ENCODE peak calls at places on chromosomes 3 and 15, in seven cellular contexts. L, B, E, K, V, O and Z are unnamed samples.

GRCh38 chr3:64327039-64327804 is 102.0 kb upstream of the PRICKLE2 start:
- DNase-seq in B (no peak), O (no peak), V (no peak), E (no peak), L (no peak), K (no peak), Z (no peak)

GRCh38 chr15:61038387-61038786 is 190.7 kb downstream of the RORA start:
- DNase-seq in B (no peak), E (no peak), L (no peak), O (no peak), V (peak), K (no peak), Z (no peak)

GRCh38 chr3:111610612-111611054 is 15.5 kb upstream of the ZBED2 start:
- DNase-seq in L (no peak), O (no peak), V (no peak), E (no peak), K (no peak), B (no peak), Z (no peak)

GRCh38 chr3:191070762-191071365 is 128.2 kb upstream of the OSTN start:
- DNase-seq in V (no peak), B (no peak), E (no peak), L (no peak), K (peak), O (no peak), Z (no peak)

GRCh38 chr3:138948371-138949001 is 1.5 kb downstream of the FOXL2NB start:
- DNase-seq in V (no peak), K (no peak), L (no peak), O (no peak), E (no peak), B (no peak), Z (no peak)

GRCh38 chr15:40618906-40619305 is 24.9 kb downstream of the KNL1 start:
- DNase-seq in O (no peak), E (no peak), B (no peak), V (no peak), L (no peak), K (no peak), Z (no peak)

GRCh38 chr3:111519193-111519592 is 22.8 kb upstream of the CD96 start:
- DNase-seq in K (no peak), O (no peak), V (no peak), B (no peak), E (no peak), L (no peak), Z (no peak)

GRCh38 chr15:25763954-25764353 is 99.2 kb downstream of the ATP10A start:
- DNase-seq in L (no peak), K (no peak), O (no peak), B (no peak), V (no peak), E (no peak), Z (no peak)

GRCh38 chr3:100634493-100635272 is 25.3 kb downstream of the ADGRG7 start:
- DNase-seq in B (peak), K (peak), E (no peak), O (no peak), V (no peak), L (no peak), Z (peak)

GRCh38 chr3:146581877-146582508 is 23.2 kb downstream of the PLSCR5 start:
- DNase-seq in O (no peak), K (no peak), B (no peak), V (no peak), L (no peak), E (no peak), Z (no peak)

GRCh38 chr3:141455603-141456327 is 31.1 kb upstream of the RASA2 start:
- DNase-seq in O (no peak), V (no peak), K (no peak), L (no peak), B (no peak), E (no peak), Z (no peak)

GRCh38 chr3:13547591-13548371 is 1.1 kb upstream of the FBLN2 start:
- DNase-seq in O (no peak), K (no peak), L (no peak), E (no peak), V (no peak), B (no peak), Z (no peak)

GRCh38 chr3:105385179-105385578 is 18.5 kb downstream of the ALCAM start:
- DNase-seq in B (no peak), O (no peak), K (no peak), E (no peak), L (no peak), V (no peak), Z (no peak)

GRCh38 chr15:40763801-40764765 is at the start of gene GCHFR:
- DNase-seq in L (no peak), E (peak), V (peak), O (peak), K (peak), B (peak), Z (peak)